ENCODE peak calls at places on chromosomes 4 and X, in ten cellular contexts. G is upper lobe of left lung, J is lower lobe of right lung, Q is PC-3, L is A549, S is tibial artery, O is kidney, D is DND-41, B is fibroblast of lung, I is adipocyte. N is an unnamed sample. For H3K4me1, the result is how much of the 10 kb centered on the place peaks cover.

GRCh38 chr4:181646864-181647263 is 596.3 kb upstream of the TENM3 start:
- DNase-seq in G (no peak), J (no peak), Q (no peak), L (no peak), S (no peak), O (no peak), D (no peak), B (peak), I (no peak), N (no peak)

GRCh38 chr4:155759372-155760252 is 791 bp downstream of the GUCY1B1 start:
- DNase-seq in G (peak), J (peak), Q (peak), L (peak), S (peak), O (peak), D (no peak), B (peak), I (peak), N (no peak)

GRCh38 chr4:73978886-73979285 is 2.9 kb downstream of the PF4 start:
- DNase-seq in G (no peak), J (no peak), Q (peak), L (peak), S (no peak), O (no peak), D (no peak), B (peak), I (peak), N (no peak)

GRCh38 chrX:132834109-132834508 is 124.3 kb downstream of the HS6ST2 start:
- DNase-seq in G (no peak), J (no peak), Q (no peak), L (no peak), S (no peak), O (no peak), D (no peak), B (no peak), I (no peak), N (no peak)

GRCh38 chr4:183345261-183345660 is 23.0 kb upstream of the CLDN24 start:
- DNase-seq in G (no peak), J (no peak), Q (no peak), L (no peak), S (no peak), O (peak), D (no peak), B (no peak), I (no peak), N (no peak)

GRCh38 chr4:28557755-28558154 is 1697.1 kb downstream of the STIM2 start:
- DNase-seq in G (no peak), J (no peak), Q (peak), L (no peak), S (no peak), O (no peak), D (no peak), B (peak), I (peak), N (no peak)

GRCh38 chr4:151117371-151117962 is 18.0 kb downstream of the RPS3A start:
- DNase-seq in G (no peak), J (no peak), Q (peak), L (peak), S (no peak), O (no peak), D (peak), B (peak), I (peak), N (peak)

GRCh38 chr4:155973639-155974475 is 20.2 kb upstream of the CTSO start:
- DNase-seq in G (no peak), J (no peak), Q (peak), L (no peak), S (no peak), O (no peak), D (no peak), B (peak), I (peak), N (no peak)

GRCh38 chrX:24682739-24683432 is 10.8 kb upstream of the POLA1 start:
- DNase-seq in G (no peak), J (no peak), Q (no peak), L (no peak), S (no peak), O (no peak), D (no peak), B (no peak), I (no peak), N (no peak)

DNA sequence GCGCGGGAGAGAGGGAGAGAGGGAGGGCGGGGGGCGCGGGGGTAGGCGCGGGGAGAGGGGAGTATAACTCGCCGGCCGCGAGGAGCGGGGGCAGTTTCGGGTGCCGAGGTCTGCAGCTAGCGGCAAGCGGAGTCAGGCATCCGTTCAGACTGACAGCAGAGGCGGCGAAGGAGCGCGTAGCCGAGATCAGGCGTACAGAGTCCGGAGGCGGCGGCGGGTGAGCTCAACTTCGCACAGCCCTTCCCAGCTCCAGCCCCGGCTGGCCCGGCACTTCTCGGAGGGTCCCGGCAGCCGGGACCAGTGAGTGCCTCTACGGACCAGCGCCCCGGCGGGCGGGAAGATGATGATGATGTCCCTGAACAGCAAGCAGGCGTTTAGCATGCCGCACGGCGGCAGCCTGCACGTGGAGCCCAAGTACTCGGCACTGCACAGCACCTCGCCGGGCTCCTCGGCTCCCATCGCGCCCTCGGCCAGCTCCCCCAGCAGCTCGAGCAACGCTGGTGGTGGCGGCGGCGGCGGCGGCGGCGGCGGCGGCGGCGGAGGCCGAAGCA is at the start of gene POU4F2:
- DNase-seq in G (peak), J (no peak), Q (no peak), L (no peak), S (no peak), O (no peak), D (no peak), B (peak), I (peak), N (no peak)
- H3K4me3 ChIP-seq in G (peak), J (peak), Q (no peak), L (no peak), S (peak), O (no peak), D (no peak), B (no peak), I (peak), N (no peak)

DNA sequence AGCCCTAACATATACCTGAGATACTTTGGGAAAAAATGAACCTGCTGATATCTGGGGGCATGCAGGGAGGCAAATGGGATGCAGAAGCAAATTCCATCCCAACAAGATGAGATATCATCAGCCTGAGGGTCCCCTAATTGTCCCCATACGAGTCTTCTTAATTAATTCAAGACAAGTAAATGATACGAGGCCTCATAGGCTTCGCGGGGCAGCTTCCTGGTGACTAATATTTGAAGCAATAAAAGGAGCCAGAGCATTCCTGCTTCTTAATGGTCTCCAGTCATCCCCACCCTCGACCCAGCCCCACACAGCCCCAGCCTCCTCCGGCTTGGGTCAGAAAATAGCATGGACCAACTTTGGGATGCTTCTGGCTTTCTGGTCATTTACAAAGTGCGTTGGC is 99.6 kb upstream of the MSX1 start:
- DNase-seq in G (no peak), J (no peak), Q (peak), L (no peak), S (no peak), O (no peak), D (no peak), B (no peak), I (no peak), N (no peak)
- H3K4me1 ChIP-seq in G (under half), J (under half), Q (under half), L (under half), S (under half), O (under half), D (under half), B (under half), I (under half), N (under half)

DNA sequence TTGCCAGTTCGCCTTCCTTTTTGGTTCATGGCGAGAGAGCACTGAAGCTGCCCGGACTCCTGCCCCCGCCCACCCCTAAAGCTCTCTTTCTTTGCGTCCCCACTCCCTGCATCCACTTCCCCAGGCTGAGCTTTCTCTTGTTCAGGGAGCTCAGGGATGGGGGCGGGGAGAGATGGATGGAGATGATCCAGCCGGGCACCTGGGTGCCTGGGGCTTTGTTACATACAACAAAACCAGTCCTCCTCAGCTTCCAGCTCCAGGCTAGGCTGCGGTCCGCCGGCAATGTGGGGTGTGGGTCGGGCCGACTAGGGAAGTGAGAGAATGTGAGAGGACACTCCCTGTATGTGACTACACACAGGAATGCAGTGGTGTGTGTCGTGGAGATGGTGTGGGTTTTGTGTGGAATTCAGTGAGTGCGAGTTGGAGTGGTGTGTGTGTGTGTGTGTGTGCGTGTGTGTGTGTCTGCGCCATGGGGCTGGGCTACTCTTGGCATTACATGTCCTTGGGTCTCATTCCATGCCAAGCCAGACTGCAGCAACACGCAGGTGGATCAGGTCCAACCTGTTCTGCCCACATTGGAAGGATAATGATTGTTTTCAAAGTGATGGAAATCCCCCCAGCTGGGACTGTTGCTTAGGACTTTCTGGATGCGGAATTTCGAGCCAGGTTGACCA is 149.3 kb upstream of the CHRDL1 start:
- DNase-seq in G (no peak), J (no peak), Q (no peak), L (no peak), S (no peak), O (no peak), D (no peak), B (peak), I (no peak), N (no peak)
- H3K4me3 ChIP-seq in G (no peak), J (no peak), Q (no peak), L (no peak), S (peak), O (no peak), D (no peak), B (no peak), I (no peak), N (no peak)

GRCh38 chrX:107686792-107687191 is 58.5 kb downstream of the PRPS1 start:
- DNase-seq in G (no peak), J (no peak), Q (no peak), L (no peak), S (no peak), O (no peak), D (no peak), B (peak), I (no peak), N (no peak)
- H3K4me1 ChIP-seq in G (under half), J (under half), Q (under half), L (under half), S (under half), O (under half), D (under half), B (under half), I (under half), N (under half)

GRCh38 chr4:120066525-120067333 is at the start of gene MAD2L1:
- DNase-seq in G (peak), J (peak), Q (peak), L (peak), S (peak), O (peak), D (peak), B (peak), I (peak), N (peak)

GRCh38 chr4:120064887-120065286 is 1.8 kb downstream of the MAD2L1 start:
- DNase-seq in G (no peak), J (no peak), Q (no peak), L (no peak), S (no peak), O (no peak), D (no peak), B (no peak), I (no peak), N (no peak)

GRCh38 chr4:120066182-120066524 is 495 bp downstream of the MAD2L1 start:
- DNase-seq in G (no peak), J (no peak), Q (peak), L (no peak), S (no peak), O (no peak), D (peak), B (no peak), I (no peak), N (no peak)

GRCh38 chr4:120057416-120057815 is 9.2 kb downstream of the MAD2L1 start:
- DNase-seq in G (no peak), J (no peak), Q (no peak), L (no peak), S (no peak), O (no peak), D (no peak), B (no peak), I (no peak), N (no peak)

GRCh38 chr4:120062663-120063195 is 3.9 kb downstream of the MAD2L1 start:
- DNase-seq in G (no peak), J (no peak), Q (no peak), L (no peak), S (no peak), O (no peak), D (no peak), B (no peak), I (no peak), N (no peak)
- H3K4me3 ChIP-seq in G (no peak), J (no peak), Q (no peak), L (no peak), S (no peak), O (no peak), D (peak), B (peak), I (no peak), N (no peak)

GRCh38 chr4:4428966-4429875 is 42.3 kb downstream of the NSG1 start:
- DNase-seq in G (no peak), J (no peak), Q (no peak), L (no peak), S (no peak), O (peak), D (no peak), B (no peak), I (no peak), N (no peak)

GRCh38 chr4:4425696-4426095 is 38.8 kb downstream of the NSG1 start:
- DNase-seq in G (no peak), J (no peak), Q (no peak), L (no peak), S (no peak), O (no peak), D (no peak), B (no peak), I (no peak), N (no peak)

GRCh38 chr4:4427478-4427870 is 40.6 kb downstream of the NSG1 start:
- DNase-seq in G (no peak), J (no peak), Q (no peak), L (no peak), S (no peak), O (no peak), D (no peak), B (peak), I (no peak), N (no peak)

GRCh38 chr4:4426511-4427477 is 39.9 kb downstream of the NSG1 start:
- DNase-seq in G (no peak), J (no peak), Q (no peak), L (no peak), S (no peak), O (peak), D (no peak), B (peak), I (no peak), N (no peak)

DNA sequence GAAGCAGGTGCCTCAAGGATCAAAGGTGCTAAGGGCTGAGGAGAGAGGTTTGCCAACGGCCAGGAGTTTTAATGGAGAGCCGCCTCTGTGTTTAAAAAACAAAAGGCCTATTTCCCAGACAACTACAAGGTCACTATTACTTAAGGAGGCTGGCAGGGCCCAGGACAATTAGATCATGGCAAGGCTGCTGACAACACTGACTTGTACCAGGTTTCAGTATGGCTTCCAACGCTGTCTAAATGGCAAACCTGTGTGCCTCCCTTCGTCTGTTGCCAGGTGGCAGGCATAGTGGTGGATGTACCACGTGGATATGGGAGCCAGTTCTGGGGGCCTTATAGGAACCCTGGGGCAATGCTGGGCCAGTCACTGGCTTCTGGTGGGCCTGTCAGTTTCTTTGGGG is 41.0 kb downstream of the NSG1 start:
- DNase-seq in G (no peak), J (no peak), Q (no peak), L (no peak), S (no peak), O (no peak), D (no peak), B (peak), I (no peak), N (no peak)
- H3K4me1 ChIP-seq in G (under half), J (under half), Q (under half), L (under half), S (under half), O (under half), D (under half), B (under half), I (under half), N (under half)